ENCODE peak calls at places on chromosomes 1 and 21, in five cellular contexts. Y, Z, A, M and F are unnamed samples. For H3K36me3, the result is how much of the 10 kb centered on the place peaks cover.

GRCh38 chr1:248599396-248599795 is 1.9 kb upstream of the OR2T10 start:
- DNase-seq in M (no peak), A (no peak), Y (no peak), Z (no peak), F (no peak)

GRCh38 chr1:172391972-172392371 is 28.5 kb upstream of the C1orf105 start:
- DNase-seq in A (no peak), Z (no peak), Y (no peak), M (no peak), F (no peak)

GRCh38 chr1:94805912-94806311 is 14.2 kb upstream of the SLC44A3 start:
- DNase-seq in A (no peak), M (peak), Z (peak), Y (peak), F (peak)

GRCh38 chr1:79043506-79043905 is 37.0 kb upstream of the ADGRL4 start:
- DNase-seq in Y (no peak), A (no peak), M (no peak), Z (no peak), F (no peak)

GRCh38 chr1:3111616-3112021 is 42.6 kb downstream of the PRDM16 start:
- DNase-seq in Y (no peak), A (no peak), Z (no peak), M (no peak), F (no peak)

GRCh38 chr1:227855687-227856086 is 40.2 kb downstream of the PRSS38 start:
- DNase-seq in Y (no peak), Z (no peak), M (no peak), A (no peak), F (no peak)

GRCh38 chr1:202798792-202799331 is 9.4 kb downstream of the KDM5B start:
- DNase-seq in A (no peak), Y (no peak), M (no peak), Z (no peak), F (no peak)

GRCh38 chr1:29986986-29987385 is 736.4 kb downstream of the MATN1 start:
- DNase-seq in Z (no peak), A (no peak), M (peak), Y (peak), F (no peak)

GRCh38 chr1:72282690-72283203 is 408 bp upstream of the NEGR1 start:
- DNase-seq in Z (peak), A (no peak), Y (peak), M (peak), F (peak)

GRCh38 chr1:162500805-162501204 is 3.2 kb downstream of the UHMK1 start:
- DNase-seq in M (no peak), Y (no peak), A (no peak), Z (no peak), F (no peak)

GRCh38 chr21:17753736-17754135 is 65.4 kb downstream of the C21orf91 start:
- DNase-seq in M (no peak), A (no peak), Z (no peak), Y (no peak), F (no peak)

GRCh38 chr1:33435096-33435820 is 4.4 kb upstream of the PHC2 start:
- DNase-seq in Y (no peak), A (no peak), M (no peak), Z (no peak), F (no peak)

GRCh38 chr1:245336149-245336983 is 181.6 kb downstream of the KIF26B start:
- DNase-seq in A (no peak), M (no peak), Z (no peak), Y (peak), F (no peak)

GRCh38 chr1:186055846-186056245 is 319.2 kb downstream of the TPR start:
- DNase-seq in Z (no peak), M (no peak), A (no peak), Y (no peak), F (no peak)

GRCh38 chr1:150550222-150551048 is 1.2 kb downstream of the ADAMTSL4 start:
- DNase-seq in M (no peak), Z (no peak), A (no peak), Y (peak), F (peak)

GRCh38 chr1:96926176-96926575 is 204.6 kb downstream of the PTBP2 start:
- DNase-seq in Z (no peak), Y (no peak), A (no peak), M (no peak), F (no peak)

GRCh38 chr1:246577720-246578106 is 11.5 kb downstream of the CNST start:
- DNase-seq in Z (no peak), A (no peak), Y (no peak), M (no peak), F (no peak)

GRCh38 chr21:36388835-36389234 is 3.6 kb downstream of the CHAF1B start:
- DNase-seq in A (no peak), M (no peak), Z (no peak), Y (peak), F (no peak)

GRCh38 chr1:17773626-17774326 is 18.6 kb downstream of the ACTL8 start:
- DNase-seq in Z (no peak), Y (no peak), A (no peak), M (no peak), F (no peak)

GRCh38 chr1:166855558-166855957 is 16.3 kb downstream of the POGK start:
- DNase-seq in Z (no peak), M (no peak), Y (no peak), A (no peak), F (no peak)

GRCh38 chr21:18810136-18810535 is 406.6 kb upstream of the TMPRSS15 start:
- DNase-seq in A (no peak), M (no peak), Y (peak), Z (no peak), F (no peak)

GRCh38 chr1:39380036-39380435 is 111.4 kb upstream of the BMP8A start:
- DNase-seq in A (no peak), Y (no peak), M (no peak), Z (no peak), F (no peak)

GRCh38 chr1:150970818-150971582 is 3.6 kb downstream of the CERS2 start:
- DNase-seq in Z (no peak), A (no peak), M (peak), Y (peak), F (peak)

GRCh38 chr1:114902343-114902742 is 47.7 kb downstream of the SYCP1 start:
- DNase-seq in M (no peak), A (no peak), Z (no peak), Y (peak), F (no peak)

GRCh38 chr1:78275456-78275855 is 215.3 kb upstream of the PTGFR start:
- DNase-seq in M (no peak), Y (no peak), A (no peak), Z (no peak), F (no peak)

GRCh38 chr1:38208720-38209632 is 162.4 kb upstream of the POU3F1 start:
- DNase-seq in Y (no peak), Z (no peak), M (no peak), A (no peak), F (no peak)

GRCh38 chr1:236575523-236575922 is 28.8 kb downstream of the HEATR1 start:
- DNase-seq in Z (no peak), Y (no peak), A (no peak), M (no peak), F (no peak)

GRCh38 chr1:21337459-21337930 is 47.2 kb upstream of the ECE1 start:
- DNase-seq in A (no peak), Y (no peak), M (no peak), Z (no peak), F (no peak)

GRCh38 chr1:228944991-228945390 is 209.7 kb downstream of the RHOU start:
- DNase-seq in A (no peak), Z (no peak), Y (no peak), M (no peak), F (no peak)

GRCh38 chr1:21659099-21659923 is 9.8 kb downstream of the RAP1GAP start:
- DNase-seq in Y (peak), M (peak), Z (peak), A (peak), F (peak)

DNA sequence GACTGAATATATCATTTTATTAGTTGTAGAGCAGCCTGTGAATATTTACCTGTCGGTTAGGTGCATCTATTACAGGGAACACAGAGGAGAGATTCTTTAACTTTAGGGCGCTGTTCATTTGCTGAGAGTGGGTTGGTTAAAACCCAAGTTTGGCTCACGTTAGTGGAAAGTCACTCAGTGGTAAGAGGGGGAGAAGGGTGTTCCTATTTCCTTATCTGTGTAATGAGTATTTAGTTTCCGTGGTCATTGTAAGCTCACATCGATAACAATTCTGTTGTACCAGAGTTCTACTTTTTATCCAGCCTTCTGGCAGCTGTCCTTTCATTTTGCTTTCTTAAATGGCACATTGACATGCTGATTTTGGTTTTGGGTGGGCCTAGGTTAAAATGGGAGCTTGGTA is 773.2 kb upstream of the ADAMTS5 start:
- DNase-seq in Y (no peak), Z (no peak), M (no peak), A (no peak), F (no peak)
- H3K27ac ChIP-seq in Y (no peak), Z (no peak), M (no peak), A (no peak), F (no peak)

DNA sequence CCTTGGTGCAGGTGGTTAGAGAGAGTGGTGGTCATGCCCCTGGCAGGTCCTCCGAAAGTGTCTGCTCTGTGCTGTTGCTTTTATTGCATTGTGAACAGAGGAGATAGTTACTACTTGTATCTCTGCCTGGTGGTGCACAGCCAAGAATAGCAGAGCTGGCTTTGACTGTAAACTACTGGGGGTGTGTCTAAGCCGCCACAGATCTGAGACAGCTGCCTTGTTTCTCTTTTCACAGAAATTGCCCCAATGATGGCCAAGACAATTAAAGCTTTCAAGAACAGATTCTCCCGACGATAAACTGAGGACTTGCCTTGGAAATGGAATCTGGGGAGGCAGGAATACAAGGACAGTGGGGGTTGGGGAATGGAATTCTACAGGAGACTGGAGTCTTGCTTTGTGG is 16.0 kb downstream of the ELOA start:
- DNase-seq in Z (no peak), M (no peak), Y (no peak), A (no peak), F (no peak)
- H3K36me3 ChIP-seq in Z (under half), M (half or more), Y (half or more), A (under half), F (half or more)

DNA sequence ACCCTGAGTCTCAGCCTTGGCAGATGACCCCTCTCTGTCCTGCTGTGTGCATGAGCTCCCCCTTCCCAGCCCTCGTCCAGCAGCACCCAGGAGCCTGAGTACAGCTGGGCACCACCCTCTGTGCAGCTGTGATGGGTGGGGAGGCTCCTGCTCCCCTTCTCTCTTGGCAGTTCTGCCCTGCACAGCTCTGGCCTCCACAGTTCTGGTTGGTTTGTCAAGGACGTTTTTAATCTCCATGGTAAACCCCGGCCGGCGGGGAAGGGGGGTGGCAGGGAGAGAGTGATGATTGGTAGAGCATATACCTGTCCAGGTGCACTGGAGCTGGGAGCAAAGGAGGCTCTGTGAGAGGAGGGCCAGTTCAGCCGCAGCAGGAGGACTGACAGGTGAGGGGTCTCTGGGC is at the start of gene CLCNKA:
- DNase-seq in A (no peak), M (no peak), Z (no peak), Y (no peak), F (no peak)
- H3K27ac ChIP-seq in A (no peak), M (no peak), Z (no peak), Y (no peak), F (peak)

GRCh38 chr1:28002600-28002999 is 42.8 kb downstream of the XKR8 start:
- DNase-seq in Y (no peak), A (no peak), Z (no peak), M (no peak), F (no peak)
- H3K36me3 ChIP-seq in Y (half or more), A (under half), Z (under half), M (half or more), F (half or more)

DNA sequence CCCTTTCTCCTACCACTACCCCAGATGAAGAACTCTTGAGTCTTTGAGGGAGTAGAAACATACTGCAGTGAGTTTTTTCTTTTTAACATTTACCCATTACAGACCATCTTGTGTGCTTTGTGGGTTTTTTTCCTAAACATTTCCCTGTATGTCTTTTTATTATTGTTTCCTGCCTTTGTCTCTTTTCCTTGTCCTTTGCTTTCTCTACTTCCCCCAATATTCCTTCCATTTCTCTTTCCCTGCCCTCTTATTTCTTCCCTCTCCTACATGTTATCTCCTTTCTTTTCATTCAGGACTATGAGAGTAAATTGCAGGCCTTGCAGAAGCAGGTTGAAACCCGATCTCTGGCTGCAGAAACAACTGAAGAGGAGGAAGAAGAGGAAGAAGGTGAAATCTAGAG is 79.1 kb upstream of the PGD start:
- DNase-seq in Y (no peak), M (no peak), A (no peak), Z (no peak), F (no peak)
- H3K27ac ChIP-seq in Y (no peak), M (no peak), A (no peak), Z (peak), F (no peak)

GRCh38 chr1:47523812-47524170 is 85.9 kb downstream of the FOXD2 start:
- DNase-seq in Z (no peak), M (no peak), A (no peak), Y (peak), F (no peak)
- H3K36me3 ChIP-seq in Z (under half), M (under half), A (under half), Y (under half), F (under half)